ENCODE peak calls at places on chromosomes 1 and 21, in eight cellular contexts. M is A549, R is transverse colon, V is ovary, D is SK-N-SH, S is tibial nerve, Q is sigmoid colon, A is stomach. K is an unnamed sample.

GRCh38 chr1:214102907-214103306 is 115.1 kb downstream of the PROX1 start:
- DNase-seq in M (peak), V (no peak), A (no peak), S (no peak), R (no peak), D (no peak), Q (no peak), K (no peak)

GRCh38 chr1:214700381-214700780 is 97.4 kb downstream of the CENPF start:
- DNase-seq in A (no peak), R (no peak), S (no peak), M (no peak), V (no peak), Q (no peak), D (no peak), K (no peak)

GRCh38 chr1:224182057-224182865 is 779 bp upstream of the DEGS1 start:
- DNase-seq in S (no peak), D (no peak), M (peak), A (peak), V (no peak), Q (no peak), R (peak), K (no peak)

GRCh38 chr1:160483505-160484185 is 39.4 kb downstream of the SLAMF6 start:
- DNase-seq in M (no peak), A (no peak), R (no peak), S (no peak), V (no peak), D (no peak), Q (no peak), K (no peak)

GRCh38 chr21:15301014-15301413 is 236.2 kb upstream of the NRIP1 start:
- DNase-seq in V (no peak), M (no peak), Q (no peak), D (no peak), A (no peak), S (no peak), R (no peak), K (no peak)

GRCh38 chr1:94971491-94971924 is 44.6 kb upstream of the CNN3 start:
- DNase-seq in A (no peak), D (no peak), M (no peak), Q (no peak), V (no peak), S (no peak), R (no peak), K (no peak)

GRCh38 chr1:207848234-207848633 is 62.7 kb downstream of the CD34 start:
- DNase-seq in Q (peak), D (no peak), R (peak), A (peak), V (no peak), S (no peak), M (peak), K (no peak)

GRCh38 chr1:170114916-170115315 is 30.8 kb upstream of the NTMT2 start:
- DNase-seq in Q (no peak), D (no peak), R (no peak), S (no peak), A (no peak), M (no peak), V (no peak), K (no peak)

GRCh38 chr1:68231627-68232303 is 558 bp downstream of the WLS start:
- DNase-seq in A (peak), Q (peak), S (peak), V (peak), R (peak), M (peak), D (peak), K (peak)

GRCh38 chr1:4019606-4020331 is 119.7 kb upstream of the C1orf174 start:
- DNase-seq in R (no peak), D (no peak), A (no peak), Q (no peak), V (no peak), M (no peak), S (no peak), K (peak)

GRCh38 chr1:172746091-172746949 is 87.4 kb downstream of the FASLG start:
- DNase-seq in R (no peak), M (peak), D (no peak), S (no peak), A (no peak), Q (no peak), V (no peak), K (no peak)

GRCh38 chr1:94126651-94127050 is 5.7 kb upstream of the ABCA4 start:
- DNase-seq in R (no peak), D (no peak), M (no peak), S (no peak), Q (no peak), V (no peak), A (no peak), K (peak)

GRCh38 chr21:29077651-29078090 is 4.2 kb upstream of the CCT8 start:
- DNase-seq in S (no peak), Q (no peak), V (no peak), A (no peak), D (no peak), M (peak), R (no peak), K (no peak)

GRCh38 chr1:2379733-2380404 is 11.5 kb downstream of the MORN1 start:
- DNase-seq in Q (peak), M (no peak), S (no peak), A (no peak), R (peak), V (peak), D (no peak), K (no peak)

GRCh38 chr21:44931137-44931500 is 8.7 kb upstream of the SLX9 start:
- DNase-seq in A (no peak), R (peak), V (no peak), M (no peak), S (no peak), D (peak), Q (no peak), K (no peak)

GRCh38 chr1:163071381-163072255 is 2.5 kb downstream of the RGS4 start:
- DNase-seq in V (peak), D (peak), Q (peak), A (peak), R (peak), S (peak), M (peak), K (no peak)

GRCh38 chr1:7120863-7121621 is 335.8 kb downstream of the CAMTA1 start:
- DNase-seq in S (no peak), Q (no peak), A (peak), M (no peak), D (no peak), V (no peak), R (no peak), K (no peak)

GRCh38 chr1:104195395-104195794 is 445.7 kb downstream of the AMY1C start:
- DNase-seq in R (no peak), M (no peak), V (no peak), A (no peak), S (no peak), D (no peak), Q (no peak), K (no peak)

GRCh38 chr1:110106013-110106941 is 6.0 kb upstream of the UBL4B start:
- DNase-seq in S (peak), R (peak), A (peak), Q (peak), M (peak), D (peak), V (peak), K (no peak)

GRCh38 chr1:155261401-155261887 is 716 bp downstream of the SCAMP3 start:
- DNase-seq in A (no peak), S (no peak), Q (no peak), R (no peak), D (peak), V (peak), M (peak), K (no peak)

GRCh38 chr1:210940081-210940617 is 193.8 kb downstream of the KCNH1 start:
- DNase-seq in A (no peak), S (no peak), R (no peak), M (no peak), D (no peak), Q (no peak), V (no peak), K (no peak)

GRCh38 chr1:85225624-85226380 is 25.0 kb upstream of the SYDE2 start:
- DNase-seq in A (no peak), Q (no peak), D (no peak), M (no peak), R (no peak), S (no peak), V (no peak), K (no peak)

GRCh38 chr1:211912844-211913432 is 82.4 kb upstream of the LPGAT1 start:
- DNase-seq in R (no peak), A (no peak), S (no peak), M (no peak), Q (no peak), V (no peak), D (no peak), K (no peak)

GRCh38 chr1:68955424-68955823 is 458.5 kb upstream of the DEPDC1 start:
- DNase-seq in A (no peak), Q (no peak), S (no peak), D (no peak), R (no peak), V (no peak), M (no peak), K (no peak)

GRCh38 chr1:18697541-18697940 is 66.9 kb downstream of the PAX7 start:
- DNase-seq in Q (no peak), D (no peak), S (no peak), M (no peak), V (no peak), A (no peak), R (no peak), K (no peak)

DNA sequence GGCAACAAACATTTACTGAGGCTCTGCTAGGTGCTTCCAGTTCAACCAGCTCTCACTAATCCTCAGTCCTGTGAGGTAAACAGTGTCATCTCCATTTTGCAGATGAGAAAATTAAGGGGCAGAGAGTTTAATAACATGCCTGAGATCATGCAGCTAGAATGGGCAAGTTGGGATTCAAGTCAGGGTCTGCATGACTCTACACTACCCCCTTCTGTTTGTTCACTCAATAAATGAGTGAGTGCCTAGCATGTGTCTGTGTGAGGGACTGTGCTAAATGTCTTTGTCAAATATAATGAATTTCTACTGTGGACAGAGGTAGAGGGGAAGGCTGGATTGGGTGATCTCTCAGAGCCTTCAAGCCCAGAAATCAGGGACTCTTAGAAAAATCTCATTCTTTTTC is 4.5 kb downstream of the PEF1 start:
- DNase-seq in V (no peak), A (no peak), D (no peak), R (no peak), Q (no peak), M (no peak), S (no peak), K (no peak)
- TF ChIP-seq EP300 in V (no peak), A (no peak), D (no peak), R (no peak), Q (no peak), M (no peak), S (no peak), K (no peak)

GRCh38 chr1:33361553-33362262 is 40.8 kb upstream of the A3GALT2 start:
- DNase-seq in M (no peak), A (no peak), Q (no peak), V (no peak), S (no peak), R (no peak), D (no peak), K (no peak)
- TF ChIP-seq EP300 in M (no peak), A (no peak), Q (no peak), V (no peak), S (peak), R (no peak), D (no peak), K (no peak)

GRCh38 chr1:22221233-22221780 is 78.4 kb upstream of the WNT4 start:
- DNase-seq in Q (peak), D (no peak), A (no peak), S (no peak), V (no peak), R (no peak), M (no peak), K (no peak)

GRCh38 chr1:22223176-22223575 is 80.3 kb upstream of the WNT4 start:
- DNase-seq in D (no peak), R (no peak), M (no peak), Q (no peak), V (no peak), S (no peak), A (no peak), K (no peak)

GRCh38 chr1:22224091-22224490 is 81.2 kb upstream of the WNT4 start:
- DNase-seq in S (no peak), V (no peak), Q (peak), R (no peak), M (no peak), D (no peak), A (no peak), K (no peak)

GRCh38 chr1:22225858-22226584 is 83.1 kb upstream of the WNT4 start:
- DNase-seq in S (no peak), A (no peak), R (no peak), V (no peak), Q (no peak), D (no peak), M (no peak), K (no peak)

DNA sequence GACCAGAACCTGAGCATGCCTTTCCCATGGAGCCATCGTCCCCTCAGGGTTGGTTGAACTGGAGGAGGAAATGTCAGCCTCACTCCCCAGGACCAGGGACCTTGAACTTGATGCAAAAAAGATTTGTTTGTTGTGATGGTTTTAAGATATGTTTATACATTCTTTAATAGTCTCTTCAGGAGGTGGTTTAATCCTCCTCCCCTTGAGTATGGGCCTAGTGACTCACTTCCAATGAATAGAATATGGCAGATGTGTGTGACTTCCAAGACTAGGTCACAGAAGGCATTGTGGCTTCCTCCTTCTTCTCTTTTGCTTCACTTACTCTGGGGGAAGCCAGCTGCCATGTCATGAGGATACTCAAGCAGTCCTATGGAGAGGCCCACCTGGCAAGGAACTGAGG is 81.7 kb upstream of the WNT4 start:
- DNase-seq in V (no peak), M (no peak), A (no peak), R (no peak), D (no peak), S (no peak), Q (no peak), K (no peak)
- TF ChIP-seq EP300 in V (no peak), M (no peak), A (no peak), R (no peak), D (no peak), S (no peak), Q (no peak), K (no peak)

GRCh38 chr21:37682908-37683307 is 233.3 kb downstream of the KCNJ6 start:
- DNase-seq in V (no peak), D (no peak), A (no peak), Q (no peak), S (no peak), M (no peak), R (no peak), K (no peak)
- TF ChIP-seq EP300 in V (no peak), D (no peak), A (no peak), Q (no peak), S (no peak), M (no peak), R (no peak), K (no peak)

GRCh38 chr1:248872752-248873408 is 14.0 kb upstream of the ZNF692 start:
- DNase-seq in S (no peak), M (peak), A (peak), D (peak), Q (peak), V (peak), R (peak), K (no peak)
- TF ChIP-seq EP300 in S (peak), M (no peak), A (no peak), D (no peak), Q (no peak), V (no peak), R (no peak), K (no peak)

DNA sequence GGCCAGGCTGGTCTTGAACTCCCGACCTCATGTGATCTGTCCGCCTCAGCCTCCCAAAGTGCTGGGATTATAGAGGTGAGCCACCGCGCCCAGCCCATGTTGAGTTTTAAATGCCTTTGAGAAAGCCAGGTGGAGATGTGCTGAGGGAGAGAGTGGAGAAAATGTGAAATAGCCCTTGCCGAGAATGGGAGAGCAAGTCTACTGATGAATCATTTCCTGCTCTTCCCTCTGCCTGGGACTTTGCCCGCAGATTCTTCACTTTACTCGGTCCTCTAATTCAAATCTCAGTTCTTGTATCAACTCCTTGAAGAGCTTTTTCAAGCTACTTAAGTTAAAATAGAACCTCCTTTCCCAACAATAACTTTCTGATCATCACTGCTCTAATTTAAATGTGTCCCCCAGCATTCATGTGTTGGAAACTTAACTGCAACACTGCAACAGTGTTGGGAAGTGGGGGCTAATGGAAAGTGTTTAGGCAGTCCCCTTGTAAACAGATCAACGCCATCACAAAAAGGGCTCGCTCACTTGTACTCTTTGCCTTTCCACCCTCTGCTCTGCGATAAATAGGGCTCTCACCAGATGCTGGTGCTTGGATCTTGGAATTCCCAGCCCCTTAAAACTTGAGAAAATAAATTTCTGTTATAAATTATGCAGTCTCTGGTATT is 27.8 kb downstream of the OSBPL9 start:
- DNase-seq in S (no peak), M (peak), A (no peak), V (no peak), R (peak), Q (peak), D (no peak), K (peak)
- TF ChIP-seq EP300 in S (no peak), M (no peak), A (no peak), V (no peak), R (no peak), Q (no peak), D (no peak), K (no peak)

GRCh38 chr1:245156736-245157505 is 2.1 kb downstream of the KIF26B start:
- DNase-seq in V (no peak), D (peak), S (no peak), A (peak), Q (no peak), R (no peak), M (peak), K (no peak)
- TF ChIP-seq EP300 in V (no peak), D (no peak), S (no peak), A (no peak), Q (no peak), R (no peak), M (no peak), K (no peak)

GRCh38 chr1:63703661-63704060 is 70.2 kb upstream of the ROR1 start:
- DNase-seq in M (no peak), Q (peak), V (no peak), R (no peak), S (no peak), D (peak), A (no peak), K (no peak)
- TF ChIP-seq EP300 in M (no peak), Q (no peak), V (no peak), R (no peak), S (no peak), D (no peak), A (no peak), K (no peak)

K was measured in esophagus muscularis mucosa.